ENCODE peak calls at places on chromosome 20, in ten cellular contexts. One of them, this sample, is unnamed.

GRCh38 chr20:52539891-52540290 is 348.3 kb upstream of the ZFP64 start:
- DNase-seq in AG09309: no peak
- DNase-seq in fibroblast of the aortic adventitia: no peak
- DNase-seq in HFFc6: no peak
- DNase-seq in IMR-90: no peak
- DNase-seq in neural crest cell: no peak
- DNase-seq in H9: no peak
- DNase-seq in psoas muscle: no peak
- DNase-seq in fibroblast of lung: no peak
- DNase-seq in cardiac fibroblast: no peak
- DNase-seq in this sample: no peak

GRCh38 chr20:63134201-63134612 is 81.7 kb downstream of the YTHDF1 start:
- DNase-seq in AG09309: no peak
- DNase-seq in fibroblast of the aortic adventitia: no peak
- DNase-seq in HFFc6: no peak
- DNase-seq in IMR-90: no peak
- DNase-seq in neural crest cell: no peak
- DNase-seq in H9: peak; percentile 68
- DNase-seq in psoas muscle: no peak
- DNase-seq in fibroblast of lung: no peak
- DNase-seq in cardiac fibroblast: no peak
- DNase-seq in this sample: no peak

GRCh38 chr20:53751394-53752368 is 158.0 kb upstream of the ZNF217 start:
- DNase-seq in AG09309: no peak
- DNase-seq in fibroblast of the aortic adventitia: peak; percentile 26
- DNase-seq in HFFc6: no peak
- DNase-seq in IMR-90: no peak
- DNase-seq in neural crest cell: no peak
- DNase-seq in H9: no peak
- DNase-seq in psoas muscle: no peak
- DNase-seq in fibroblast of lung: no peak
- DNase-seq in cardiac fibroblast: no peak
- DNase-seq in this sample: no peak

GRCh38 chr20:63766695-63767426 is 27.3 kb downstream of the SLC2A4RG start:
- DNase-seq in AG09309: no peak
- DNase-seq in fibroblast of the aortic adventitia: no peak
- DNase-seq in HFFc6: no peak
- DNase-seq in IMR-90: no peak
- DNase-seq in neural crest cell: no peak
- DNase-seq in H9: peak; percentile 20
- DNase-seq in psoas muscle: no peak
- DNase-seq in fibroblast of lung: no peak
- DNase-seq in cardiac fibroblast: no peak
- DNase-seq in this sample: no peak

GRCh38 chr20:17226410-17227198 is at the start of gene PCSK2:
- DNase-seq in AG09309: no peak
- DNase-seq in fibroblast of the aortic adventitia: peak; percentile 15
- DNase-seq in HFFc6: no peak
- DNase-seq in IMR-90: peak; percentile 57
- DNase-seq in neural crest cell: peak; percentile 72
- DNase-seq in H9: peak; percentile 91
- DNase-seq in psoas muscle: peak; percentile 24
- DNase-seq in fibroblast of lung: peak; percentile 20
- DNase-seq in cardiac fibroblast: peak; percentile 26
- DNase-seq in this sample: no peak

GRCh38 chr20:13638162-13638495 is 603 bp downstream of the TASP1 start:
- DNase-seq in AG09309: no peak
- DNase-seq in fibroblast of the aortic adventitia: peak; percentile 12
- DNase-seq in HFFc6: no peak
- DNase-seq in IMR-90: peak; percentile 16
- DNase-seq in neural crest cell: no peak
- DNase-seq in H9: no peak
- DNase-seq in psoas muscle: no peak
- DNase-seq in fibroblast of lung: no peak
- DNase-seq in cardiac fibroblast: peak; percentile 32
- DNase-seq in this sample: no peak

GRCh38 chr20:50083034-50083433 is 29.9 kb downstream of the UBE2V1 start:
- DNase-seq in AG09309: no peak
- DNase-seq in fibroblast of the aortic adventitia: no peak
- DNase-seq in HFFc6: no peak
- DNase-seq in IMR-90: no peak
- DNase-seq in neural crest cell: no peak
- DNase-seq in H9: no peak
- DNase-seq in psoas muscle: no peak
- DNase-seq in fibroblast of lung: no peak
- DNase-seq in cardiac fibroblast: no peak
- DNase-seq in this sample: no peak

GRCh38 chr20:53081916-53082863 is 110.0 kb downstream of the TSHZ2 start:
- DNase-seq in AG09309: no peak
- DNase-seq in fibroblast of the aortic adventitia: no peak
- DNase-seq in HFFc6: no peak
- DNase-seq in IMR-90: no peak
- DNase-seq in neural crest cell: no peak
- DNase-seq in H9: no peak
- DNase-seq in psoas muscle: no peak
- DNase-seq in fibroblast of lung: peak; percentile 56
- DNase-seq in cardiac fibroblast: no peak
- DNase-seq in this sample: no peak

GRCh38 chr20:32327087-32327681 is 30.9 kb upstream of the ASXL1 start:
- DNase-seq in AG09309: no peak
- DNase-seq in fibroblast of the aortic adventitia: peak; percentile 78
- DNase-seq in HFFc6: peak; percentile 67
- DNase-seq in IMR-90: peak; percentile 93
- DNase-seq in neural crest cell: no peak
- DNase-seq in H9: no peak
- DNase-seq in psoas muscle: no peak
- DNase-seq in fibroblast of lung: peak; percentile 63
- DNase-seq in cardiac fibroblast: peak; percentile 90
- DNase-seq in this sample: no peak

GRCh38 chr20:7272512-7272911 is 505.0 kb downstream of the BMP2 start:
- DNase-seq in AG09309: no peak
- DNase-seq in fibroblast of the aortic adventitia: peak; percentile 28
- DNase-seq in HFFc6: no peak
- DNase-seq in IMR-90: no peak
- DNase-seq in neural crest cell: no peak
- DNase-seq in H9: no peak
- DNase-seq in psoas muscle: no peak
- DNase-seq in fibroblast of lung: no peak
- DNase-seq in cardiac fibroblast: no peak
- DNase-seq in this sample: no peak

DNA sequence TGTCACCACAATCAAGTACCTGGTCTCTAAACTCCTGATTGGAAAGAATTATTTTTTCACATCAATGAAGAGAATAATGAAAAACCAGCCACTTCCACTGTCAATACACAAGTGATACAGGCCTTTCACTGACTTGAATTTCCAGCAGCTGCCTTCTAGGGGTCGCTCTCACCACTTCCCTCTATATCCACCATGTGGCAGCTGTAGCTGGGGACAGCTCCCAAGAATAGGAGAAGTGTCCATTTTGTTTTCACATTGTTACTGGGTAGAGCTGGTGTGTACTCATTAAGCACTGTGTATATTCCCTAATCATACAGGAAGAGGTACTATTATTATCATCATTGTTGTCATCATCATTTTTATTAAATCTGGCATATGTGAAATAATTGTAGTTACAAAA is 438.4 kb upstream of the SPTLC3 start:
- DNase-seq in AG09309: no peak
- DNase-seq in fibroblast of the aortic adventitia: no peak
- DNase-seq in HFFc6: no peak
- DNase-seq in IMR-90: no peak
- DNase-seq in neural crest cell: peak; percentile 26
- DNase-seq in H9: peak; percentile 81
- DNase-seq in psoas muscle: no peak
- DNase-seq in fibroblast of lung: no peak
- DNase-seq in cardiac fibroblast: no peak
- DNase-seq in this sample: no peak
- TF ChIP-seq CTCF in AG09309: no peak
- TF ChIP-seq CTCF in fibroblast of the aortic adventitia: no peak
- TF ChIP-seq CTCF in HFFc6: no peak
- TF ChIP-seq CTCF in IMR-90: no peak
- TF ChIP-seq CTCF in neural crest cell: peak; percentile 65
- TF ChIP-seq CTCF in H9: peak; percentile 89
- TF ChIP-seq CTCF in psoas muscle: no peak
- TF ChIP-seq CTCF in fibroblast of lung: no peak
- TF ChIP-seq CTCF in cardiac fibroblast: no peak
- TF ChIP-seq CTCF in this sample: peak; percentile 20

GRCh38 chr20:916825-917224 is 691 bp upstream of the ANGPT4 start:
- DNase-seq in AG09309: no peak
- DNase-seq in fibroblast of the aortic adventitia: no peak
- DNase-seq in HFFc6: no peak
- DNase-seq in IMR-90: no peak
- DNase-seq in neural crest cell: no peak
- DNase-seq in H9: peak; percentile 34
- DNase-seq in psoas muscle: no peak
- DNase-seq in fibroblast of lung: no peak
- DNase-seq in cardiac fibroblast: no peak
- DNase-seq in this sample: no peak

GRCh38 chr20:917416-917815 is 1.3 kb upstream of the ANGPT4 start:
- DNase-seq in AG09309: no peak
- DNase-seq in fibroblast of the aortic adventitia: no peak
- DNase-seq in HFFc6: no peak
- DNase-seq in IMR-90: no peak
- DNase-seq in neural crest cell: no peak
- DNase-seq in H9: no peak
- DNase-seq in psoas muscle: no peak
- DNase-seq in fibroblast of lung: no peak
- DNase-seq in cardiac fibroblast: no peak
- DNase-seq in this sample: no peak

GRCh38 chr20:913306-913849 is 2.8 kb downstream of the ANGPT4 start:
- DNase-seq in AG09309: no peak
- DNase-seq in fibroblast of the aortic adventitia: no peak
- DNase-seq in HFFc6: no peak
- DNase-seq in IMR-90: no peak
- DNase-seq in neural crest cell: no peak
- DNase-seq in H9: no peak
- DNase-seq in psoas muscle: no peak
- DNase-seq in fibroblast of lung: no peak
- DNase-seq in cardiac fibroblast: no peak
- DNase-seq in this sample: no peak

GRCh38 chr20:914727-915498 is 1.2 kb downstream of the ANGPT4 start:
- DNase-seq in AG09309: no peak
- DNase-seq in fibroblast of the aortic adventitia: no peak
- DNase-seq in HFFc6: no peak
- DNase-seq in IMR-90: no peak
- DNase-seq in neural crest cell: no peak
- DNase-seq in H9: no peak
- DNase-seq in psoas muscle: no peak
- DNase-seq in fibroblast of lung: no peak
- DNase-seq in cardiac fibroblast: no peak
- DNase-seq in this sample: no peak

DNA sequence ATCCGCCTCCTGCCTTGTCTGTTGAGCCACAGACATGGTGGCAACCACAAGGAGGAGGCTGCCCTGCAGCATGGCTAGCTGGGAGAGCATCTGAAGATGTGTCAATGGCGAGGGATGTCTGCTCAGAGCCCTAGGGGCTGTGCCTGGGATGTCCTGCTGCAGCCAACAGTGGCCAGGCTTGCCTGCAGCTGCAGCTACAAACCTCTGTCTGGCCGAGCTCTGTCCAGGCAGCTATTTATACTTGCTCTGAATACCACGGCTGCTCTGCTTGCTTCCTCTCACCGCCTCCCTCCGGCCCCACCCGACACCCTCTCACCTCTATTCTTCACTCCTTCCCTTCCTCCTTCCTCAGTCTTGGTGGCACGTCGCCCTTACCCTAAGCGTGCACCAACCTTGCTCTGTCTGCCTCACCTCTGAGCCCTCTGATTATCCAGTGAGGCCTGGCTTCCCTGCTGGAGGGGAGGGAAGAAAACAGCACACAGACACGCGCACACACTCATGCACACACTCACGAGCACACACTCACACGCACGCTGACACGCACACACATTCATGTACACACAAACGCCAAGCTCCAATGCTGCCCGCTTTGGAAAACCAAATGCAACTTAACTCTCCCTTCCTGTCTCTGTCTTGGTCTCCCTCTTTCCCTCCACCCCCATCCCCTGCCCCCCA is at the start of gene ANGPT4:
- DNase-seq in AG09309: no peak
- DNase-seq in fibroblast of the aortic adventitia: no peak
- DNase-seq in HFFc6: peak; percentile 5
- DNase-seq in IMR-90: no peak
- DNase-seq in neural crest cell: no peak
- DNase-seq in H9: peak; percentile 33
- DNase-seq in psoas muscle: no peak
- DNase-seq in fibroblast of lung: no peak
- DNase-seq in cardiac fibroblast: no peak
- DNase-seq in this sample: no peak
- TF ChIP-seq CTCF in AG09309: no peak
- TF ChIP-seq CTCF in fibroblast of the aortic adventitia: no peak
- TF ChIP-seq CTCF in HFFc6: no peak
- TF ChIP-seq CTCF in IMR-90: no peak
- TF ChIP-seq CTCF in neural crest cell: no peak
- TF ChIP-seq CTCF in H9: no peak
- TF ChIP-seq CTCF in psoas muscle: no peak
- TF ChIP-seq CTCF in fibroblast of lung: no peak
- TF ChIP-seq CTCF in cardiac fibroblast: no peak
- TF ChIP-seq CTCF in this sample: no peak

DNA sequence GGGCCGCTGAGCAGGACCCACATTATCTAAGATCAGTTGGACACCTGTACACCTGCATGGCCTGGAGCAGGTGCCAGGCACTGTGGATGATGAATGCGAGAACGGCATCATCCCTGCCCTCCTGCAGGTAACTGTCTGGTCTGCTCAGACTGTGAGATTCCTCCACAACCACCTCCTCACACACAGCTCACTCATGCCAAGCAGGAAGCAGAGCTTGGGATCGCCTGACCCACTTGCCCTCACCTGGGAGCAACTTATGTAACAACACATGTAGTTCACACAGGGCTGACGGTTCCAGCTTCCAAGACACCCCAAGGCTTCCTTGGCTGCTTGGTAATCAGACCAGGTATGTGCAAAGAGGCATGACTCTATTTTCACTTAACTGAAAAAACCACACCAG is 359.2 kb downstream of the PREX1 start:
- DNase-seq in AG09309: no peak
- DNase-seq in fibroblast of the aortic adventitia: no peak
- DNase-seq in HFFc6: no peak
- DNase-seq in IMR-90: no peak
- DNase-seq in neural crest cell: no peak
- DNase-seq in H9: no peak
- DNase-seq in psoas muscle: no peak
- DNase-seq in fibroblast of lung: no peak
- DNase-seq in cardiac fibroblast: no peak
- DNase-seq in this sample: no peak
- TF ChIP-seq CTCF in AG09309: no peak
- TF ChIP-seq CTCF in fibroblast of the aortic adventitia: no peak
- TF ChIP-seq CTCF in HFFc6: no peak
- TF ChIP-seq CTCF in IMR-90: no peak
- TF ChIP-seq CTCF in neural crest cell: no peak
- TF ChIP-seq CTCF in H9: no peak
- TF ChIP-seq CTCF in psoas muscle: no peak
- TF ChIP-seq CTCF in fibroblast of lung: no peak
- TF ChIP-seq CTCF in cardiac fibroblast: no peak
- TF ChIP-seq CTCF in this sample: no peak

DNA sequence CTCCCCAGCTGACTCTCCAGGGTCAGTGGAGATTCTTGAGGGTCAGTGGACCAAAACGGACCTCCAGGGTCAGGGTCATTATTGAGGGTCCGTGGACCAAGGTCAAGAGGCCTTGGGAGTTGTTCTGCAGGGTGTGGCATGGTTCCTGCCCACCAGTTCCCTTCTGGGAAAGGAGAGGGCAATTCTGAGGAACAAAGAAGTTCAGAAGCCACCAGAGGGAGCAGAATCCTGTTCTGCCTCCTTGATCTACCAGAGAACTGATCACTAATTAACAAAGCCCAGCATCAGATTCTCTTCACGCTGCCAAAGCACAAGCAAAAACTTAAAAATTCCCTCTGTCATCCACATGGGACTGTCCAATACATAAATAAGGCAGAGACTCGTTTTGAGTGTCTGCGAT is 263.4 kb downstream of the DHX35 start:
- DNase-seq in AG09309: no peak
- DNase-seq in fibroblast of the aortic adventitia: no peak
- DNase-seq in HFFc6: no peak
- DNase-seq in IMR-90: no peak
- DNase-seq in neural crest cell: no peak
- DNase-seq in H9: no peak
- DNase-seq in psoas muscle: no peak
- DNase-seq in fibroblast of lung: no peak
- DNase-seq in cardiac fibroblast: no peak
- DNase-seq in this sample: no peak
- TF ChIP-seq CTCF in AG09309: no peak
- TF ChIP-seq CTCF in fibroblast of the aortic adventitia: no peak
- TF ChIP-seq CTCF in HFFc6: no peak
- TF ChIP-seq CTCF in IMR-90: no peak
- TF ChIP-seq CTCF in neural crest cell: no peak
- TF ChIP-seq CTCF in H9: peak; percentile 30
- TF ChIP-seq CTCF in psoas muscle: no peak
- TF ChIP-seq CTCF in fibroblast of lung: no peak
- TF ChIP-seq CTCF in cardiac fibroblast: no peak
- TF ChIP-seq CTCF in this sample: no peak